ENCODE peak calls at places on chromosomes 11 and 22, in seven cellular contexts. Y is left lung, C is HCT116, I is ovary, W is neuronal stem cell, E is HAP-1, H is fibroblast of lung. B is an unnamed sample. For H3K4me1, the result is how much of the 10 kb centered on the place peaks cover.

GRCh38 chr11:119795231-119795630 is 66.2 kb upstream of the NECTIN1 start:
- DNase-seq in Y (no peak), H (peak), W (no peak), C (no peak), I (no peak), E (peak), B (no peak)

GRCh38 chr11:46047520-46047919 is 73.7 kb downstream of the PHF21A start:
- DNase-seq in C (no peak), E (no peak), I (no peak), H (peak), Y (no peak), W (no peak), B (no peak)

GRCh38 chr11:3165152-3165705 is at the start of gene OSBPL5:
- DNase-seq in C (no peak), W (no peak), E (peak), Y (peak), I (peak), H (peak), B (peak)

GRCh38 chr11:45983471-45983845 is 61.0 kb downstream of the LARGE2 start:
- DNase-seq in C (no peak), H (no peak), Y (no peak), I (no peak), E (no peak), W (no peak), B (no peak)

GRCh38 chr11:6452219-6452618 is 11.4 kb upstream of the HPX start:
- DNase-seq in I (no peak), E (no peak), Y (no peak), H (peak), C (no peak), W (no peak), B (no peak)

GRCh38 chr11:117097567-117098268 is 510 bp downstream of the SIK3 start:
- DNase-seq in I (peak), H (no peak), C (no peak), W (no peak), Y (peak), E (peak), B (peak)

GRCh38 chr11:132024587-132025295 is 654.3 kb downstream of the NTM start:
- DNase-seq in W (no peak), E (no peak), H (peak), C (no peak), I (no peak), Y (no peak), B (no peak)

GRCh38 chr11:64206457-64207246 is at the start of gene FERMT3:
- DNase-seq in W (no peak), C (no peak), E (no peak), H (no peak), Y (peak), I (no peak), B (no peak)

GRCh38 chr11:95301497-95301896 is 70.5 kb upstream of the SESN3 start:
- DNase-seq in W (no peak), Y (peak), H (peak), C (no peak), I (peak), E (no peak), B (peak)

GRCh38 chr22:33842421-33843094 is 77.7 kb downstream of the LARGE1 start:
- DNase-seq in H (no peak), W (no peak), E (no peak), C (no peak), I (no peak), Y (no peak), B (no peak)

GRCh38 chr22:31776231-31776630 is 22.4 kb downstream of the DEPDC5 start:
- DNase-seq in Y (no peak), W (no peak), I (no peak), E (no peak), C (no peak), H (no peak), B (no peak)

GRCh38 chr22:42693763-42694683 is 26.6 kb downstream of the A4GALT start:
- DNase-seq in Y (no peak), W (no peak), I (no peak), E (no peak), C (no peak), H (no peak), B (no peak)

GRCh38 chr22:28910575-28911278 is 27.4 kb downstream of the ZNRF3 start:
- DNase-seq in E (no peak), Y (no peak), I (no peak), H (no peak), W (no peak), C (no peak), B (no peak)

GRCh38 chr11:109000531-109000930 is 335.7 kb downstream of the DDX10 start:
- DNase-seq in C (no peak), Y (no peak), H (no peak), W (no peak), I (no peak), E (no peak), B (no peak)

GRCh38 chr11:130827697-130828377 is 88.4 kb downstream of the SNX19 start:
- DNase-seq in W (peak), H (peak), I (peak), E (peak), Y (no peak), C (peak), B (peak)

GRCh38 chr11:31246451-31247165 is 122.9 kb downstream of the DCDC1 start:
- DNase-seq in C (no peak), E (no peak), H (peak), W (no peak), I (no peak), Y (no peak), B (no peak)

DNA sequence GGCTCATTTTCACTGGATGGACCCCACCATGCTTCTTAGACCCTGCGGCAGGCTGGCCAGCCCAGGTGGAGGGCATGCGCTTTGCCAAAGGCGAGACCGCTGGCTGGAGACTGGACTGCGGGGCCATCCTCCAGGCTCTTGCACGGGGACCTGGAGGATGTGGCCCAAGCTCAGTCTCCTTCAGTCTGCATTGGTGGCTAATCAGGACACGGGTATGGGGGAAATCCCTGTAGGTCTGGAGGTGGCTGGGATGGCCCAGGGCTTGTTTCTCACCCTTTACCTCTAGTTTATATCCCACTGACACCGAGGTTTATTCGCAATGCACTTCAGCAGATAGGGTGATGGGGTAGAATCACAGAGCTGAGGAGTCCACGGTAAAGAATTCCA is 45.0 kb downstream of the BCR start:
- DNase-seq in C (no peak), E (no peak), H (no peak), I (no peak), W (no peak), Y (no peak), B (no peak)
- H3K4me3 ChIP-seq in C (no peak), E (no peak), H (no peak), I (no peak), W (no peak), Y (no peak), B (no peak)

GRCh38 chr11:69536406-69536805 is 54.9 kb downstream of the LINC01488 start:
- DNase-seq in W (no peak), Y (no peak), H (no peak), I (no peak), C (no peak), E (no peak), B (no peak)
- H3K4me1 ChIP-seq in W (under half), Y (under half), H (under half), I (under half), C (under half), E (under half), B (under half)

GRCh38 chr22:48263431-48263765 is 1500.9 kb downstream of the TBC1D22A start:
- DNase-seq in C (no peak), I (no peak), W (no peak), Y (no peak), E (no peak), H (no peak), B (no peak)

GRCh38 chr22:48261048-48261621 is 1498.7 kb downstream of the TBC1D22A start:
- DNase-seq in I (no peak), H (no peak), W (no peak), C (no peak), E (no peak), Y (no peak), B (no peak)

GRCh38 chr22:48262596-48263430 is 1500.4 kb downstream of the TBC1D22A start:
- DNase-seq in I (no peak), Y (no peak), E (no peak), C (no peak), W (no peak), H (no peak), B (no peak)

GRCh38 chr22:48259991-48260670 is 1497.7 kb downstream of the TBC1D22A start:
- DNase-seq in H (no peak), I (no peak), E (no peak), W (no peak), Y (no peak), C (no peak), B (peak)

DNA sequence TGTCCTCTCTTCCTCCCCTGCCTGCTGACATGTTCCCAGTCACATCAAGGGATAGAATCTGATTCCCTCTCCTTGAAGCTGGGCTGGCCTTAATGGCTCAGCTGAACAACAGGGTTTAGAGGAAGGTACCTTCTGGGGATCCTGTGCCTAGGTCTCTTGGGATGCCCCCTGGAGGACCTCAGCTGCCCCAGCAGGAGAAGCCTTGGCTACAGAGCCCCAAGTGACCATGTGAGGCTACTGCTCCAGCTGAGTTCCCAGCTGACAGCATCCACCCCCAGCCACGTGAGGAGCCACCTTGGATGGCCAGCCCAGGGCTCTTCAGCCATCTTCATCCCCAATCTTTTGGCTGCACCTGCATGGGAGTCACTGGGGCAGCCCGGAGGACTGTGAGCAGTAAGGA is 1499.3 kb downstream of the TBC1D22A start:
- DNase-seq in E (no peak), W (no peak), I (no peak), C (no peak), H (no peak), Y (no peak), B (no peak)
- H3K4me3 ChIP-seq in E (no peak), W (no peak), I (no peak), C (no peak), H (no peak), Y (no peak), B (no peak)

DNA sequence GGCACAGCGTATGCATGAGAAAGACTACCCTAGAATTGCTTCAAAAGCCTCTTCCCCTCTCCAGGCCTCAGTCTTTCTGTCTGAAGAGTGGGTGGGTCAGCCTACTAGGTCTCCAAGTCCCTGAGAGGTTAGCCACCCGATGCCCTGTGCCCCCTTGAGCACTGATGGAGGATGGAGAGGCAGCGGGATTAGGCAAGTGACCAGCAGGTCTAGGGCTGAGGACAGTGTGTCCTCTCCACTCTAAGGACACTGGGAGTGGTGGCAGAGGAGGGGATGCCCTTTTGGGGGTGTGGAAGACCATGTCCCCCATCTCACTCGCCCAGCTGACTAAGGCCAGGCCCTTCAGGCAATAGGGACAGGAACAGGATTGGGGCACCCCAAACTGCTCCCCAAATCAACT is 72.2 kb upstream of the WNT11 start:
- DNase-seq in C (no peak), W (no peak), H (no peak), I (no peak), Y (no peak), E (no peak), B (no peak)
- H3K4me1 ChIP-seq in C (under half), W (under half), H (under half), I (under half), Y (under half), E (under half), B (under half)

GRCh38 chr11:67238894-67239794 is 27.1 kb upstream of the GRK2 start:
- DNase-seq in H (no peak), C (no peak), I (no peak), E (peak), Y (no peak), W (no peak), B (no peak)
- H3K4me3 ChIP-seq in H (peak), C (peak), I (no peak), E (peak), Y (no peak), W (peak), B (no peak)

B was measured in pancreas.